ENCODE peak calls at places on chromosomes 11 and 22, in four cellular contexts. L is renal cortical epithelial cell; M is NCI-H345; E is stimulated activated naive B cell treated with anti-CD40 and anti-IgM and Interleukin-4, amounts not matched to agents 10 μg/mL and 1 μg/mL and 100 μg/mL, for 72 hours. T is an unnamed sample.
A peak's percentile ranks its signal among the peaks of the same experiment; 100 is the strongest.

GRCh38 chr11:94417386-94417987 is 16.3 kb upstream of the GPR83 start:
- DNase-seq in M (peak; percentile 11), L (peak; percentile 27), E (no peak), T (no peak)

GRCh38 chr11:72406536-72407507 is 27.5 kb downstream of the CLPB start:
- DNase-seq in E (no peak), L (no peak), M (no peak), T (no peak)

GRCh38 chr11:92180664-92181251 is 43.9 kb upstream of the FAT3 start:
- DNase-seq in E (no peak), M (no peak), L (peak; percentile 95), T (no peak)

GRCh38 chr11:72241290-72241781 is 2.6 kb downstream of the PHOX2A start:
- DNase-seq in E (no peak), L (no peak), M (no peak), T (no peak)

GRCh38 chr11:64893194-64894069 is 15.0 kb upstream of the EHD1 start:
- DNase-seq in M (no peak), L (peak; percentile 40), E (no peak), T (no peak)

GRCh38 chr22:24285245-24285644 is 14.6 kb downstream of the SPECC1L start:
- DNase-seq in E (no peak), L (no peak), M (no peak), T (no peak)

GRCh38 chr11:128898580-128899344 is 7.6 kb downstream of the KCNJ5 start:
- DNase-seq in M (no peak), L (no peak), E (no peak), T (no peak)

GRCh38 chr11:100830295-100830694 is 143.2 kb downstream of the ARHGAP42 start:
- DNase-seq in L (peak; percentile 96), M (peak; percentile 2), E (no peak), T (no peak)

GRCh38 chr11:65854871-65855837 is 2.8 kb downstream of the CFL1 start:
- DNase-seq in M (no peak), L (no peak), E (no peak), T (no peak)

GRCh38 chr11:44775366-44776356 is 48.9 kb downstream of the TSPAN18 start:
- DNase-seq in E (no peak), M (peak; percentile 39), L (peak; percentile 11), T (no peak)

GRCh38 chr11:11486002-11486401 is 133.0 kb upstream of the CSNK2A3 start:
- DNase-seq in E (no peak), M (no peak), L (no peak), T (no peak)

GRCh38 chr11:122486793-122487495 is 168.6 kb upstream of the UBASH3B start:
- DNase-seq in M (no peak), L (no peak), E (no peak), T (no peak)

GRCh38 chr11:118211006-118211405 is 13.8 kb downstream of the JAML start:
- DNase-seq in L (no peak), M (peak; percentile 46), E (no peak), T (no peak)

GRCh38 chr11:60994450-60995135 is 23.1 kb downstream of the CD6 start:
- DNase-seq in E (no peak), L (no peak), M (no peak), T (no peak)

GRCh38 chr11:76048763-76049162 is 157.5 kb downstream of the WNT11 start:
- DNase-seq in M (peak; percentile 30), L (no peak), E (peak; percentile 7), T (peak; percentile 20)